ENCODE peak calls at places on chromosome 9, in four cellular contexts. F is GM20000; B is CD8-positive, alpha-beta T cell; H is CD14-positive monocyte. L is an unnamed sample.

GRCh38 chr9:115524467-115525059 is 406.6 kb upstream of the TNC start:
- DNase-seq in H (no peak), F (peak), B (no peak), L (no peak)

GRCh38 chr9:96061293-96061987 is 185.9 kb downstream of the ERCC6L2 start:
- DNase-seq in B (peak), H (peak), F (peak), L (no peak)

GRCh38 chr9:116391306-116391900 is 237.8 kb downstream of the PAPPA start:
- DNase-seq in H (no peak), F (no peak), B (no peak), L (no peak)

GRCh38 chr9:74172874-74173273 is 324.3 kb upstream of the RORB start:
- DNase-seq in F (peak), B (no peak), H (no peak), L (no peak)

GRCh38 chr9:23672121-23672520 is 153.9 kb downstream of the ELAVL2 start:
- DNase-seq in B (no peak), F (no peak), H (no peak), L (no peak)

GRCh38 chr9:38313421-38313820 is 79.1 kb upstream of the ALDH1B1 start:
- DNase-seq in H (no peak), F (no peak), B (no peak), L (no peak)

GRCh38 chr9:101915479-101915878 is 177.0 kb upstream of the GRIN3A start:
- DNase-seq in H (no peak), B (no peak), F (no peak), L (no peak)

GRCh38 chr9:74036549-74037231 is 460.4 kb upstream of the RORB start:
- DNase-seq in H (no peak), F (no peak), B (no peak), L (no peak)

GRCh38 chr9:26086396-26086795 is 408.2 kb upstream of the TUSC1 start:
- DNase-seq in B (no peak), H (no peak), F (no peak), L (no peak)
- TF ChIP-seq CTCF in B (no peak), H (no peak), F (no peak), L (no peak)

DNA sequence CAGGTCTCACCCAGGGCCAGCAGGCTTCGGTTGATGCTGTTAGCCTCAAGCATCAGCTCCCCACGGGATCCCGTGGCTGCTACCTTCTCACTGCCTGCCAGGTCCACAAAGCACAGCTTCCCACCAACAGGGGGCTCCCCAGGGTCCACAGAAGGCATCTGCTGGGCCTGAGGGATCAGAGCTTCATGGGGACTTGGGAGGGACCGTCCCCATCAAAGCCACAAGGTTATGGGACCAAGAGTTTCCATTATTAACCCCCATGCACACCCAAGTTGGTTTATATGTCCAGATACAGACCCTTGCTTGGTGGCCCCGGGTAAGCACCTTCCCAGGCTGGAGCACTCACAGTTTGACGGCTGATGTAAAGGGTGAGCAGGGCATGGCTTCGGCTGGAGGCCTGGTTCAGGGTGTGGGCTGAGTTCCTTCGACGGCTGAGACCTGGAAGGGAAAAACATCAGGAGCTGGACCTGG is 3.0 kb downstream of the KIF12 start:
- DNase-seq in B (no peak), F (no peak), H (no peak), L (peak)
- TF ChIP-seq CTCF in B (no peak), F (no peak), H (no peak), L (peak)

GRCh38 chr9:6986416-6986815 is 228.6 kb downstream of the KDM4C start:
- DNase-seq in F (no peak), H (no peak), B (no peak), L (no peak)
- TF ChIP-seq CTCF in F (no peak), H (no peak), B (no peak), L (no peak)

DNA sequence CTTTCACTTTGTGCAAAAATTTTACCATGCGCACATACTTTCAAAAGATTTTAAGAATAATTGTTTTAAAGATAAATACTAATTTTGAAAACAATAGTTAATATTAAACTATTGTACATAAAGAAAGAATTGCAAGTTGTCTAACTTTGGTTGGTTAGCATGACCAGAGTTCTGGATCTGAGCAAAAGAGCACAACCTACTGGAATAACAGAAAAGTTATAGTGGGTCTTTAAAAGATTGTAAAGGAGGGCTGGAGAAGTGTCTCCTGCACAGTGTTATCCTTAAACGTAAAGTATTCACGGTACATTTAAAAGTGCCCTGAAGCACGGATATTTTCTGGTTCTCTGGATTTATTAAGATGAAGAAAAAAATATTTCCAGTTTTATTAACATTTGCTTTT is 70.6 kb downstream of the GLIS3 start:
- DNase-seq in B (no peak), H (no peak), F (no peak), L (no peak)
- TF ChIP-seq CTCF in B (no peak), H (no peak), F (no peak), L (no peak)

GRCh38 chr9:133740891-133741290 is 2.7 kb upstream of the SARDH start:
- DNase-seq in F (no peak), B (no peak), H (no peak), L (no peak)

GRCh38 chr9:133741716-133742115 is 3.6 kb upstream of the SARDH start:
- DNase-seq in B (no peak), H (no peak), F (no peak), L (no peak)

GRCh38 chr9:133739408-133740280 is 1.5 kb upstream of the SARDH start:
- DNase-seq in B (no peak), H (no peak), F (no peak), L (no peak)

GRCh38 chr9:133742251-133742650 is 4.1 kb upstream of the SARDH start:
- DNase-seq in B (no peak), H (no peak), F (no peak), L (no peak)

GRCh38 chr9:133742849-133743444 is 4.8 kb upstream of the SARDH start:
- DNase-seq in H (no peak), F (peak), B (peak), L (no peak)
- TF ChIP-seq CTCF in H (peak), F (peak), B (peak), L (peak)

GRCh38 chr9:87263291-87263690 is 234.4 kb upstream of the DAPK1 start:
- DNase-seq in F (no peak), B (no peak), H (no peak), L (no peak)
- TF ChIP-seq CTCF in F (no peak), B (no peak), H (no peak), L (no peak)

GRCh38 chr9:107395126-107395525 is 94.4 kb downstream of the KLF4 start:
- DNase-seq in H (no peak), B (no peak), F (no peak), L (no peak)
- TF ChIP-seq CTCF in H (no peak), B (no peak), F (no peak), L (no peak)

GRCh38 chr9:113306566-113306965 is 3.4 kb upstream of the RNF183 start:
- DNase-seq in B (no peak), H (no peak), F (no peak), L (no peak)

GRCh38 chr9:113313276-113313675 is 10.1 kb upstream of the RNF183 start:
- DNase-seq in F (no peak), B (no peak), H (no peak), L (no peak)

GRCh38 chr9:113310538-113310937 is 7.4 kb upstream of the RNF183 start:
- DNase-seq in F (no peak), H (no peak), B (no peak), L (no peak)

GRCh38 chr9:113307401-113307975 is 4.3 kb upstream of the RNF183 start:
- DNase-seq in F (no peak), H (no peak), B (no peak), L (no peak)

DNA sequence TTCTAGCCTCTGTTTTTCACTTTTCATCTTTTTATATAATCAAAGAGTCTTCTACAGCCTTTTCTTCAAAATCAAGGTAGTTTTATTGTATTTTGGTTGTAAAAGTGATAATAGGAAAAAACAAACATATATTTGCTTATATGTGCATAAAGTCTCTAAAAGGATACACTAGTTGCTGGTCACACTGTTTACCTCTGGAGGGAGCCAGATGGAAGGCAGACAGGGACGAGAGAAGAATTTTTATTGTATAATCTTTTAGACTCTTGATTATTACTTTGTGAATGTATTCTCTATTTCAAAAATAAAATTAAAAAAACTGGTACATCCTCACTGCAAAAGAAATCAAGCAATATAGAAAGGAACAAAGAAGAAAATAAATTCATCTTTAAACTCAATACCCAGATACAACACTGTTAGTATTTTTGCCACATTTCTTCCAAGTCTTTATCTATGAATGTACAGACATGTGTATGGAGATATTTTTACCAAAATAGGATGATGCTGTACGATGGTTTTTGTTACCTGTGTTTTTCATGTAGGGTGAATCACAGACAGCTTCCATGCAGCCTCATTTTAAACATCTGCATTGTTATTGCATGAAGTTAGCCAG is 6.1 kb upstream of the RNF183 start:
- DNase-seq in H (no peak), B (no peak), F (peak), L (no peak)
- TF ChIP-seq CTCF in H (peak), B (peak), F (peak), L (peak)

GRCh38 chr9:92706218-92706940 is 36.4 kb upstream of the IPPK start:
- DNase-seq in H (no peak), F (peak), B (no peak), L (no peak)
- TF ChIP-seq CTCF in H (no peak), F (peak), B (peak), L (peak)